ENCODE peak calls at places on chromosomes 11 and 22, in six cellular contexts. L is adrenal gland, M is astrocyte, B is RWPE2, I is epithelial cell of esophagus, E is astrocyte of the spinal cord. G is an unnamed sample.

GRCh38 chr11:64850979-64851567 is 6.6 kb upstream of the CDC42BPG start:
- DNase-seq in B (no peak), L (no peak), E (no peak), M (no peak), I (peak), G (peak)

GRCh38 chr11:119794141-119794665 is 65.2 kb upstream of the NECTIN1 start:
- DNase-seq in E (no peak), L (no peak), I (no peak), M (no peak), B (no peak), G (no peak)

GRCh38 chr22:36192601-36193000 is 9.0 kb downstream of the APOL4 start:
- DNase-seq in E (no peak), I (no peak), M (no peak), B (no peak), L (no peak), G (no peak)

GRCh38 chr11:86070435-86071056 is 1.7 kb upstream of the PICALM start:
- DNase-seq in M (no peak), B (no peak), L (no peak), E (no peak), I (no peak), G (no peak)

GRCh38 chr11:61477734-61478148 is 30.8 kb upstream of the LRRC10B start:
- DNase-seq in E (no peak), L (peak), M (no peak), I (peak), B (no peak), G (peak)

GRCh38 chr11:93236741-93237675 is 39.2 kb upstream of the SLC36A4 start:
- DNase-seq in L (peak), E (peak), I (peak), B (no peak), M (peak), G (peak)

GRCh38 chr11:70104961-70105360 is 26.8 kb downstream of the ANO1 start:
- DNase-seq in M (no peak), I (no peak), L (no peak), B (no peak), E (no peak), G (no peak)

GRCh38 chr11:66176650-66177049 is 91.8 kb upstream of the RAB1B start:
- DNase-seq in M (no peak), L (no peak), B (no peak), E (no peak), I (peak), G (no peak)

GRCh38 chr11:87007938-87008337 is 29.8 kb upstream of the TMEM135 start:
- DNase-seq in L (no peak), E (peak), B (no peak), M (peak), I (no peak), G (no peak)

GRCh38 chr22:43432883-43433415 is 21.1 kb downstream of the MPPED1 start:
- DNase-seq in I (no peak), B (no peak), M (no peak), E (no peak), L (no peak), G (no peak)

GRCh38 chr22:18091916-18092526 is 14.2 kb downstream of the PEX26 start:
- DNase-seq in B (no peak), L (peak), I (peak), M (peak), E (peak), G (peak)

GRCh38 chr11:117905524-117905923 is 23.7 kb downstream of the TMPRSS13 start:
- DNase-seq in B (peak), I (no peak), L (no peak), E (no peak), M (no peak), G (no peak)

GRCh38 chr11:34243620-34244493 is 114.0 kb downstream of the ABTB2 start:
- DNase-seq in I (peak), B (peak), M (peak), E (peak), L (peak), G (peak)

GRCh38 chr11:79174045-79175008 is 266.5 kb downstream of the TENM4 start:
- DNase-seq in M (peak), I (peak), B (no peak), E (peak), L (no peak), G (no peak)

GRCh38 chr11:11967669-11968510 is 40.5 kb downstream of the DKK3 start:
- DNase-seq in E (no peak), B (no peak), I (no peak), M (no peak), L (no peak), G (no peak)

GRCh38 chr22:26534874-26535470 is 22.7 kb upstream of the TFIP11 start:
- DNase-seq in I (no peak), E (no peak), M (no peak), B (no peak), L (no peak), G (no peak)

GRCh38 chr11:38014405-38014804 is 1416.4 kb upstream of the RAG2 start:
- DNase-seq in I (no peak), B (no peak), E (peak), L (no peak), M (peak), G (no peak)

GRCh38 chr22:33095661-33096060 is 37.5 kb upstream of the SYN3 start:
- DNase-seq in M (no peak), L (no peak), E (no peak), I (no peak), B (no peak), G (no peak)

GRCh38 chr11:92253945-92254344 is 29.3 kb downstream of the FAT3 start:
- DNase-seq in M (peak), L (no peak), B (no peak), E (peak), I (no peak), G (no peak)

GRCh38 chr11:59901306-59901705 is 22.7 kb downstream of the OOSP3 start:
- DNase-seq in E (peak), B (no peak), M (peak), L (no peak), I (peak), G (no peak)

GRCh38 chr22:47175761-47176359 is 413.4 kb downstream of the TBC1D22A start:
- DNase-seq in E (no peak), I (no peak), B (peak), M (no peak), L (no peak), G (no peak)

GRCh38 chr11:69636870-69637600 is 3.9 kb upstream of the CCND1 start:
- DNase-seq in M (no peak), I (no peak), B (no peak), E (no peak), L (no peak), G (no peak)

GRCh38 chr11:20754957-20755356 is 85.6 kb downstream of the NELL1 start:
- DNase-seq in I (peak), E (no peak), B (no peak), L (no peak), M (no peak), G (no peak)
- TF ChIP-seq CTCF in I (no peak), E (no peak), B (no peak), L (no peak), M (no peak), G (no peak)

GRCh38 chr11:17257200-17257599 is 19.3 kb upstream of the NUCB2 start:
- DNase-seq in L (no peak), E (peak), B (no peak), I (peak), M (peak), G (no peak)
- TF ChIP-seq CTCF in L (no peak), E (no peak), B (no peak), I (no peak), M (no peak), G (no peak)

GRCh38 chr11:43988040-43988793 is 45.8 kb downstream of the C11orf96 start:
- DNase-seq in M (peak), B (no peak), E (peak), I (no peak), L (no peak), G (no peak)
- TF ChIP-seq CTCF in M (peak), B (peak), E (peak), I (no peak), L (no peak), G (no peak)

DNA sequence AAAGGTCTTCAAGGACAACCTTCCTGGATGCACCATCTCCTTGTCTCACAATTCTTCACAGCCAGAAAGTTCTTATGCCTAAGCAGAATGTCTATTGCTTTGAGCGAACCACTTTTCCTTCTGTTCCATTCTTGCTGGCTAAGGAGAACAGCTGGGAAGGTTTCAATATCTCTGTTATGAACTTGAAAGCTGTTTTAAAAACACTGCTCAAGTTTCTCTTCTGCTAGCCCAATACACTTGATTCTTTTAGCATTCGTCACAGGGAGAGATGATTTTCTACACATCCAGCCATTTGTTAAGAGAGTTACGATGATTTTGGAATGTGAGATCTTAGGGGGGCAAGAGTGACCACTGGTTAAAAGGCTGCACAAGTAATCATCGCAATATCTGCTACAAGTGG is 249.3 kb downstream of the KIRREL3 start:
- DNase-seq in M (peak), L (no peak), B (no peak), I (no peak), E (no peak), G (no peak)
- TF ChIP-seq CTCF in M (no peak), L (no peak), B (no peak), I (no peak), E (no peak), G (no peak)

GRCh38 chr11:44565746-44566558 is 489 bp downstream of the CD82 start:
- DNase-seq in L (no peak), E (no peak), M (no peak), I (no peak), B (no peak), G (peak)

GRCh38 chr11:44566559-44566949 is 1.1 kb downstream of the CD82 start:
- DNase-seq in L (no peak), M (no peak), E (no peak), I (no peak), B (no peak), G (peak)

GRCh38 chr11:44564653-44565007 is 833 bp upstream of the CD82 start:
- DNase-seq in M (peak), L (peak), I (peak), B (peak), E (peak), G (no peak)

GRCh38 chr11:44564198-44564597 is 1.3 kb upstream of the CD82 start:
- DNase-seq in I (peak), B (peak), M (peak), L (peak), E (peak), G (peak)

DNA sequence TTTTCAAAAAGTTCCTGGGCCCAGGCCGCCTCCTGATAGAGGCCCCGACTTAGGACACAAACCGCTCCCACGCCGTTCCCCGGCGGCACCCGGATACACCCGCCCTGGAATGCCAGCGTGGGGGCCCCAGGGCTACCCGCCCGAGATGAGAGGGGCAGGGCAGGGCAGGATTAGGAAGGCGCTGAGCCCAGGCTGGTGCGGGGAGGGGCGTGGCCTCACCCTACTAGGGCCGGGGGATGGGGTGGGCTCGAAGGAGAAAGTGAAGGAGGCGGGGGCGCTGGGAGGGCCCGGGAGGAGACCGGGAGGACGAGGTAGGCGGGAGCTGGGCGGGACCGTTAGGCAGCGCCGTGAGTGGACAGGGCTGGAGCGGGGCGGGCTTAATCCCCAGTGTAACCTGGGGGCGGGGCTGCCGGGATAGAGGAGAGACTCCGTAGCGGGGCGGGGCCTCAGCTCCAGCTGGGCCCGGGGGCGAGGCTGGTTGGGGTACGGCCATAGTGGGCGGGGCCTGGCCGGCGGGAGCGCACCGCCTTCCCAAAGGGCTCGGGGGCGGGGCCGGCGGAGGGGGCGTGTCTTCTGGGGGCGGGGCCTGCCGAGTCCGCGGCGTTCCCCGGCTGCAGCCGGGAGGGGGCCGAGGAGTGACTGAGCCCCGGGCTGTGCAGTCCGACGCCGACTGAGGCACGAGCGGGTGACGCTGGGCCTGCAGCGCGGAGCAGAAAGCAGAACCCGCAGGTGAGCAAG is at the start of gene CD82:
- DNase-seq in M (peak), E (peak), I (peak), L (peak), B (peak), G (peak)
- TF ChIP-seq CTCF in M (no peak), E (peak), I (peak), L (peak), B (peak), G (peak)

GRCh38 chr11:14309425-14310192 is 49.4 kb downstream of the RRAS2 start:
- DNase-seq in L (no peak), E (no peak), I (no peak), M (no peak), B (no peak), G (no peak)

GRCh38 chr11:14306481-14306880 is 52.5 kb downstream of the RRAS2 start:
- DNase-seq in I (no peak), E (no peak), L (no peak), B (no peak), M (no peak), G (no peak)

GRCh38 chr11:14310696-14311095 is 48.3 kb downstream of the RRAS2 start:
- DNase-seq in E (no peak), I (peak), B (no peak), M (no peak), L (no peak), G (no peak)

GRCh38 chr11:14308114-14308896 is 50.7 kb downstream of the RRAS2 start:
- DNase-seq in I (peak), L (no peak), B (no peak), M (peak), E (peak), G (no peak)

DNA sequence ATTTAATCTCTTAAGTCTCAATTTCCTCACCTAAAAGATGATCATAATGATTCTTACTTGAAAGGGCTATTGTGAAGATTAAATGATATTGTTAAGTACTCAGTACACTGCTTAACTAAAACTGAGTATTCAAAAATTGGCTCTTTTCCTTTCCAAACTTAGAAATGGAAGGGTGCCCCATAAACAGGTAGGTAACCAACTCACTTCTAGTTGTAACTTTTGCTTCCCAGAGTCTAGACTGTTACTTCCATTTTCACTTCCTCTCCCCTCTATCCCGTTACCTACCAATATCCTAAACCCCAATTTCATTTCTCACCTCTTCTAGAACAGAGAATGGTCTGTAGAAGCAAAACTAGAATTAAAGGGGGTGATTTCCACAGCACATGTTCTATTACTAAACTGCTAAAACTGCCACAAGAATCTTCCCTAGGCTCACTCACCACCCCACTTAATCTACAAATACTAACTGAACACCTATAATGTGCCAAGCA is 50.0 kb downstream of the RRAS2 start:
- DNase-seq in M (no peak), L (no peak), E (no peak), B (no peak), I (no peak), G (no peak)
- TF ChIP-seq CTCF in M (no peak), L (no peak), E (no peak), B (peak), I (no peak), G (no peak)